ENCODE peak calls at places on chromosomes 16 and 17, in eight cellular contexts. W is H1, N is GM23338, C is GM12878, O is HepG2, S is HCT116, J is endothelial cell of umbilical vein, U is K562. R is an unnamed sample.

GRCh38 chr17:28100936-28101335 is 58.5 kb downstream of the NLK start:
- DNase-seq in W (no peak), N (no peak), C (no peak), O (no peak), S (no peak), J (no peak), U (no peak), R (no peak)

GRCh38 chr17:64920419-64921172 is 1.3 kb upstream of the LRRC37A3 start:
- DNase-seq in W (no peak), N (peak), C (no peak), O (peak), S (no peak), J (no peak), U (peak), R (no peak)

GRCh38 chr17:35879748-35880654 is at the start of gene CCL5:
- DNase-seq in W (no peak), N (no peak), C (peak), O (no peak), S (no peak), J (no peak), U (no peak), R (no peak)

GRCh38 chr17:718075-718474 is 3.4 kb upstream of the VPS53 start:
- DNase-seq in W (no peak), N (no peak), C (no peak), O (no peak), S (no peak), J (no peak), U (no peak), R (no peak)

GRCh38 chr17:4426499-4427208 is 7.1 kb upstream of the SPNS3 start:
- DNase-seq in W (no peak), N (no peak), C (no peak), O (no peak), S (no peak), J (no peak), U (no peak), R (no peak)

GRCh38 chr17:30337393-30337999 is 3.6 kb upstream of the TMIGD1 start:
- DNase-seq in W (no peak), N (no peak), C (no peak), O (peak), S (no peak), J (no peak), U (no peak), R (no peak)

GRCh38 chr16:27748868-27749546 is 199.1 kb downstream of the KATNIP start:
- DNase-seq in W (peak), N (peak), C (peak), O (peak), S (peak), J (peak), U (peak), R (peak)

GRCh38 chr17:68832140-68832871 is 122.9 kb downstream of the ABCA8 start:
- DNase-seq in W (no peak), N (no peak), C (no peak), O (no peak), S (no peak), J (no peak), U (no peak), R (peak)

GRCh38 chr16:10022098-10022497 is 160.1 kb downstream of the GRIN2A start:
- DNase-seq in W (no peak), N (no peak), C (no peak), O (no peak), S (no peak), J (no peak), U (no peak), R (no peak)

GRCh38 chr17:36131436-36131835 is 27.8 kb downstream of the CCL4 start:
- DNase-seq in W (no peak), N (peak), C (no peak), O (no peak), S (no peak), J (no peak), U (no peak), R (no peak)

GRCh38 chr17:7479389-7480192 is at the start of gene ZBTB4:
- DNase-seq in W (no peak), N (peak), C (no peak), O (peak), S (no peak), J (peak), U (peak), R (no peak)

GRCh38 chr16:49755291-49755611 is 100.7 kb downstream of the ZNF423 start:
- DNase-seq in W (no peak), N (peak), C (no peak), O (no peak), S (peak), J (peak), U (peak), R (no peak)

GRCh38 chr17:7888184-7888920 is at the start of gene CHD3:
- DNase-seq in W (no peak), N (peak), C (no peak), O (no peak), S (no peak), J (no peak), U (no peak), R (no peak)

GRCh38 chr16:19008245-19008644 is 24.5 kb downstream of the TMC7 start:
- DNase-seq in W (no peak), N (no peak), C (no peak), O (peak), S (no peak), J (no peak), U (no peak), R (no peak)

GRCh38 chr16:50697881-50698767 is 4.7 kb downstream of the NOD2 start:
- DNase-seq in W (no peak), N (no peak), C (peak), O (no peak), S (no peak), J (peak), U (no peak), R (no peak)

GRCh38 chr17:82300707-82301270 is 16.6 kb downstream of the CD7 start:
- DNase-seq in W (no peak), N (peak), C (no peak), O (no peak), S (no peak), J (peak), U (peak), R (no peak)

GRCh38 chr17:42472709-42473521 is 14.2 kb downstream of the ATP6V0A1 start:
- DNase-seq in W (no peak), N (no peak), C (no peak), O (no peak), S (no peak), J (no peak), U (no peak), R (no peak)

GRCh38 chr17:70552230-70552981 is 383.1 kb downstream of the KCNJ2 start:
- DNase-seq in W (no peak), N (peak), C (peak), O (peak), S (peak), J (peak), U (peak), R (peak)

GRCh38 chr17:68512247-68512966 is at the start of gene PRKAR1A:
- DNase-seq in W (peak), N (peak), C (peak), O (peak), S (peak), J (peak), U (peak), R (peak)

GRCh38 chr17:76753061-76753961 is 15.4 kb downstream of the MFSD11 start:
- DNase-seq in W (no peak), N (no peak), C (no peak), O (no peak), S (no peak), J (no peak), U (no peak), R (no peak)

GRCh38 chr17:81004336-81005015 is 12.8 kb downstream of the CHMP6 start:
- DNase-seq in W (no peak), N (no peak), C (no peak), O (no peak), S (no peak), J (no peak), U (peak), R (no peak)
- TF ChIP-seq EZH2 in W (peak), N (no peak), C (no peak), O (peak), S (peak), J (peak), U (no peak), R (no peak)

GRCh38 chr16:85195884-85196816 is 83.9 kb upstream of the CIBAR2 start:
- DNase-seq in W (no peak), N (no peak), C (no peak), O (no peak), S (no peak), J (no peak), U (no peak), R (no peak)
- TF ChIP-seq POLR2AphosphoS5 in W (no peak), N (no peak), C (no peak), O (no peak), S (no peak), J (no peak), U (no peak), R (no peak)

DNA sequence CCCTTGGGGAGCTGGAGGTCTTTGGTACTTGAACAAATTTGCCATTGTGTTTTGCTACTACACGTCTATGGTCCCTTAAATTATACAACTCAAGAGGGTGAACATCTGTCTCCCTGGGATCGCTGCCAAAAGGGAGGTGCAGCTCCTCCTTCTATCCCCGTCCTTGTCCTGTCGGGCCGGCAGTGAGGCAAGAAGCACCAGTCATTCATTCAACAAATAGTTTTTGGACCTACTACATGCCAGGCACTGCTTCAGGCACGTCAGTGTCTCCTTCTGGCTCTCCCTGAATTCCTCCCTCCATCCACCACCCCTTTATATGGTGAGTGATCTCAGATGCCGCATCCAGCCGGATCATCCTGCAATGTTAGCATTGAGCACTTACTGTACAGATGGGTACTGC is 2.2 kb upstream of the RPL38 start:
- DNase-seq in W (no peak), N (no peak), C (no peak), O (no peak), S (no peak), J (no peak), U (no peak), R (no peak)
- TF ChIP-seq EZH2 in W (no peak), N (no peak), C (no peak), O (peak), S (no peak), J (no peak), U (peak), R (no peak)

GRCh38 chr16:75420987-75421819 is 12.1 kb downstream of the CFDP1 start:
- DNase-seq in W (peak), N (peak), C (no peak), O (peak), S (no peak), J (no peak), U (peak), R (no peak)
- TF ChIP-seq POLR2AphosphoS5 in W (peak), N (no peak), C (peak), O (peak), S (no peak), J (no peak), U (peak), R (peak)

GRCh38 chr17:48556534-48557401 is 11.9 kb upstream of the HOXB2 start:
- DNase-seq in W (no peak), N (no peak), C (no peak), O (no peak), S (no peak), J (peak), U (no peak), R (no peak)

GRCh38 chr17:48558057-48558456 is 13.1 kb upstream of the HOXB2 start:
- DNase-seq in W (no peak), N (no peak), C (no peak), O (no peak), S (no peak), J (no peak), U (no peak), R (no peak)

GRCh38 chr17:48559609-48560451 is 14.9 kb upstream of the HOXB2 start:
- DNase-seq in W (no peak), N (no peak), C (no peak), O (no peak), S (no peak), J (no peak), U (no peak), R (no peak)

GRCh38 chr17:48560452-48560817 is 15.5 kb upstream of the HOXB2 start:
- DNase-seq in W (no peak), N (no peak), C (no peak), O (no peak), S (no peak), J (no peak), U (no peak), R (no peak)

DNA sequence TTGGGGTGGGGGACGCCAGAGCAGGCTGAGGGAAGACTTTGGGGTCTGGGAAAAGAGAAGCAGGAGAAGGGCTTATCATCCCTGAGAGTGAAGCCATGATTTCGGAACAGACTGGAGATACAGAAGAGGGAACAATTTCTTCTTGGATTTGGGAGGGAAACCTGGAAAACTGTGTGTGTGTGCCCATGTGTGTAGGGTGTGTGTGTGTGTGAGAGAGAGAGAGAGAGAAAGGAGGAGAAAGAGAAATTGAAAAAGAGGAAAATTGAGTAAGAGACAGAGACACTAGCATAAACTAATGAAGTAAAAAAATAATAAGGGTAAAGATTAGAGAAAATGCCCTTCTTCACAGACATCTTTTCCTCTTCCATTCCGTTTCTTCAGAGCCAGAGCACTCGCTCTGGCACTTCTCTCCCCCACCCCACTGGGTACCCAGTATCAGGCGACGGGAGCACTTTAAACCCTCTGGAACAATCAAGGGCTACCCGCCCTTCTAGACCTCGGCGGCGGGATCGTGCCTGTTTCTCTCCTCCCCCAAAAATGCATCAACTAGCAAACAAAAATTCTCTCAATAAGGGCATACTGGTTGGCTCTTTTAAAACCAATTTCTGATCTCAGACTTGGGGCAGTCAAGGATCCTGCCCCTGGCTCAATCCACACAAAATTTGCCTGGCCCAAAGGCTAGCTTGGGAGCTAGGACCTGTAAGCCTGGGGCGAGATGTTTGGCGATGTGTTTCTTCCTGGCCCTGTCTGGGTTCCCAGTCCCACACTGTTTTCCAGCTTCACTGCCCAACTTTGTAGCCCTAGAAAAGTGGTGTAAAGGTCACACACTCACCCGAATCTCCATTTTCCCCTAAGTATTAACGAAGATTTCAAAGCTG is 14.1 kb upstream of the HOXB2 start:
- DNase-seq in W (no peak), N (no peak), C (no peak), O (no peak), S (no peak), J (no peak), U (no peak), R (no peak)
- TF ChIP-seq EZH2 in W (peak), N (peak), C (no peak), O (peak), S (no peak), J (no peak), U (no peak), R (no peak)

GRCh38 chr17:78144146-78144719 is 2.0 kb upstream of the C17orf99 start:
- DNase-seq in W (no peak), N (no peak), C (no peak), O (no peak), S (no peak), J (peak), U (no peak), R (no peak)
- TF ChIP-seq POLR2AphosphoS5 in W (no peak), N (no peak), C (no peak), O (no peak), S (no peak), J (no peak), U (no peak), R (no peak)

GRCh38 chr16:85449885-85450245 is 163.3 kb upstream of the GSE1 start:
- DNase-seq in W (no peak), N (no peak), C (no peak), O (no peak), S (no peak), J (no peak), U (no peak), R (no peak)
- TF ChIP-seq EZH2 in W (no peak), N (no peak), C (no peak), O (no peak), S (no peak), J (no peak), U (no peak), R (no peak)

GRCh38 chr16:322476-323143 is 29.9 kb downstream of the AXIN1 start:
- DNase-seq in W (no peak), N (no peak), C (no peak), O (no peak), S (no peak), J (no peak), U (no peak), R (no peak)
- TF ChIP-seq POLR2AphosphoS5 in W (no peak), N (no peak), C (no peak), O (no peak), S (no peak), J (no peak), U (no peak), R (no peak)

DNA sequence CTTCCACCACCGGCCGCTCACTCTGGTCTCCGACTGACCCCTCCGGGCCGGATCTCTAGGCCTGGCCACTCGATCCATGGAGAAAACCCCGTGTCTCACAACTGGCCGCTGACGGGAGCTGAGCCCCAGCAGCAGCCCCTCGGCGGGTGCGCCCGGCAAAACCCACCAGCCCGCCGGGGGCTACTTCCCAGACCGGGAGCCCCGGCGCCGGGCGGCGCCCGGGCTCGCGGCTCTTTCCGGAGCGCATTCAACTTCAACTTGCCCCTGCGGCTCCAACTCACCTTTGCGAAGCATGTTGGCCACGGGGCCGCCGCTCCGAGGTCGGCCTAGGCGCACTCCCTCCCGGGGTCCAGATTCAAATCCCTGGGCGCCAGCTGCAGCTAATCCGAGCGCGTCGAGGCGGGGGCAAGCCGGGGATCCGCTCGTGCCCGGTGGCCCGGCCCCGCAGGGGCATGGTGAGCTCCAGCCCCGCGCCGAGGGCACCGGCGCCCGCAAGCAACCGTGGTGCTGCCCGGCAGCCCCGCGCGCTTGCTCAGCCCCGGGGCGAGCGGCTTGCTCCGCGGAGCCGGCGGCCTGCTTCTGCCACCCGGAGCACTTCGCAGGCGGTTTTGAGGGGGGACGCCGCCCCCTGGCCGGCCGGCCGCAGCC is 438 bp downstream of the RTN4RL1 start:
- DNase-seq in W (no peak), N (peak), C (no peak), O (no peak), S (no peak), J (no peak), U (no peak), R (no peak)
- TF ChIP-seq EZH2 in W (peak), N (peak), C (no peak), O (peak), S (no peak), J (peak), U (no peak), R (no peak)

R was measured in SK-N-MC.